ENCODE peak calls at places on chromosomes 11 and 22, in five cellular contexts. One of them, this sample, is unnamed.

GRCh38 chr22:17411213-17411612 is 42.0 kb downstream of the CECR2 start:
- DNase-seq in H1: no peak
- DNase-seq in hepatocyte: no peak
- DNase-seq in IMR-90: no peak
- DNase-seq in naive thymus-derived CD4-positive, alpha-beta T cell: no peak
- DNase-seq in this sample: no peak

GRCh38 chr11:61744609-61745156 is 7.8 kb upstream of the MYRF start:
- DNase-seq in IMR-90: no peak
- DNase-seq in naive thymus-derived CD4-positive, alpha-beta T cell: no peak
- DNase-seq in H1: no peak
- DNase-seq in hepatocyte: no peak
- DNase-seq in this sample: no peak

GRCh38 chr11:7555067-7555699 is 41.4 kb downstream of the PPFIBP2 start:
- DNase-seq in hepatocyte: peak; percentile 37
- DNase-seq in H1: no peak
- DNase-seq in IMR-90: no peak
- DNase-seq in naive thymus-derived CD4-positive, alpha-beta T cell: no peak
- DNase-seq in this sample: peak; percentile 27

GRCh38 chr22:37324340-37325023 is 42.2 kb downstream of the CYTH4 start:
- DNase-seq in hepatocyte: no peak
- DNase-seq in IMR-90: no peak
- DNase-seq in H1: no peak
- DNase-seq in naive thymus-derived CD4-positive, alpha-beta T cell: no peak
- DNase-seq in this sample: no peak

GRCh38 chr11:15818132-15818842 is 538.1 kb downstream of the SOX6 start:
- DNase-seq in H1: no peak
- DNase-seq in naive thymus-derived CD4-positive, alpha-beta T cell: no peak
- DNase-seq in hepatocyte: peak; percentile 20
- DNase-seq in IMR-90: no peak
- DNase-seq in this sample: no peak

GRCh38 chr11:88555018-88555828 is 217.7 kb upstream of the CTSC start:
- DNase-seq in naive thymus-derived CD4-positive, alpha-beta T cell: no peak
- DNase-seq in IMR-90: peak; percentile 99
- DNase-seq in H1: no peak
- DNase-seq in hepatocyte: peak; percentile 51
- DNase-seq in this sample: no peak

GRCh38 chr22:40238425-40239344 is 61.0 kb downstream of the TNRC6B start:
- DNase-seq in IMR-90: peak; percentile 74
- DNase-seq in H1: no peak
- DNase-seq in naive thymus-derived CD4-positive, alpha-beta T cell: no peak
- DNase-seq in hepatocyte: no peak
- DNase-seq in this sample: no peak

GRCh38 chr22:19607198-19608113 is 83.2 kb upstream of the CLDN5 start:
- DNase-seq in IMR-90: peak; percentile 8
- DNase-seq in naive thymus-derived CD4-positive, alpha-beta T cell: peak; percentile 78
- DNase-seq in H1: peak; percentile 55
- DNase-seq in hepatocyte: peak; percentile 63
- DNase-seq in this sample: no peak

GRCh38 chr11:57668467-57668890 is 565 bp downstream of the ZDHHC5 start:
- DNase-seq in IMR-90: no peak
- DNase-seq in hepatocyte: no peak
- DNase-seq in naive thymus-derived CD4-positive, alpha-beta T cell: no peak
- DNase-seq in H1: no peak
- DNase-seq in this sample: no peak

GRCh38 chr11:43548921-43549320 is 131.6 kb upstream of the HSD17B12 start:
- DNase-seq in H1: no peak
- DNase-seq in hepatocyte: no peak
- DNase-seq in naive thymus-derived CD4-positive, alpha-beta T cell: no peak
- DNase-seq in IMR-90: no peak
- DNase-seq in this sample: no peak

GRCh38 chr22:30649430-30650007 is 13.9 kb downstream of the SLC35E4 start:
- DNase-seq in hepatocyte: peak; percentile 76
- DNase-seq in H1: no peak
- DNase-seq in naive thymus-derived CD4-positive, alpha-beta T cell: no peak
- DNase-seq in IMR-90: peak; percentile 88
- DNase-seq in this sample: no peak

GRCh38 chr11:64894070-64894811 is 15.8 kb upstream of the EHD1 start:
- DNase-seq in H1: peak; percentile 98
- DNase-seq in IMR-90: peak; percentile 51
- DNase-seq in hepatocyte: peak; percentile 89
- DNase-seq in naive thymus-derived CD4-positive, alpha-beta T cell: peak; percentile 88
- DNase-seq in this sample: peak; percentile 89

GRCh38 chr22:23067023-23067650 is 3.2 kb upstream of the GNAZ start:
- DNase-seq in IMR-90: no peak
- DNase-seq in H1: peak; percentile 36
- DNase-seq in naive thymus-derived CD4-positive, alpha-beta T cell: no peak
- DNase-seq in hepatocyte: no peak
- DNase-seq in this sample: peak; percentile 4

GRCh38 chr22:42313804-42314581 is 43.5 kb upstream of the TCF20 start:
- DNase-seq in IMR-90: peak; percentile 54
- DNase-seq in H1: peak; percentile 78
- DNase-seq in hepatocyte: peak; percentile 90
- DNase-seq in naive thymus-derived CD4-positive, alpha-beta T cell: peak; percentile 59
- DNase-seq in this sample: peak; percentile 90

GRCh38 chr11:5345831-5346230 is 2.5 kb upstream of the OR51B5 start:
- DNase-seq in H1: no peak
- DNase-seq in naive thymus-derived CD4-positive, alpha-beta T cell: no peak
- DNase-seq in IMR-90: peak; percentile 45
- DNase-seq in hepatocyte: no peak
- DNase-seq in this sample: no peak

GRCh38 chr22:39946571-39947407 is 13.4 kb upstream of the TMA7B start:
- DNase-seq in hepatocyte: no peak
- DNase-seq in naive thymus-derived CD4-positive, alpha-beta T cell: no peak
- DNase-seq in H1: no peak
- DNase-seq in IMR-90: no peak
- DNase-seq in this sample: no peak

GRCh38 chr22:37943471-37944198 is 9.8 kb downstream of the C22orf23 start:
- DNase-seq in naive thymus-derived CD4-positive, alpha-beta T cell: no peak
- DNase-seq in H1: no peak
- DNase-seq in hepatocyte: no peak
- DNase-seq in IMR-90: no peak
- DNase-seq in this sample: no peak

GRCh38 chr22:44634426-44635321 is 67.3 kb upstream of the PRR5 start:
- DNase-seq in naive thymus-derived CD4-positive, alpha-beta T cell: no peak
- DNase-seq in hepatocyte: no peak
- DNase-seq in H1: no peak
- DNase-seq in IMR-90: no peak
- DNase-seq in this sample: no peak

GRCh38 chr11:106840993-106841392 is 177.3 kb downstream of the GUCY1A2 start:
- DNase-seq in naive thymus-derived CD4-positive, alpha-beta T cell: no peak
- DNase-seq in H1: no peak
- DNase-seq in IMR-90: no peak
- DNase-seq in hepatocyte: no peak
- DNase-seq in this sample: no peak

GRCh38 chr11:131274233-131274632 is 96.2 kb upstream of the NTM start:
- DNase-seq in H1: no peak
- DNase-seq in IMR-90: no peak
- DNase-seq in hepatocyte: no peak
- DNase-seq in naive thymus-derived CD4-positive, alpha-beta T cell: no peak
- DNase-seq in this sample: no peak

GRCh38 chr22:19723165-19723989 is at the start of gene GP1BB:
- DNase-seq in naive thymus-derived CD4-positive, alpha-beta T cell: peak; percentile 31
- DNase-seq in hepatocyte: peak; percentile 72
- DNase-seq in IMR-90: no peak
- DNase-seq in H1: peak; percentile 74
- DNase-seq in this sample: no peak

GRCh38 chr11:64633555-64634159 is 42.6 kb downstream of the SLC22A12 start:
- DNase-seq in H1: no peak
- DNase-seq in naive thymus-derived CD4-positive, alpha-beta T cell: no peak
- DNase-seq in IMR-90: no peak
- DNase-seq in hepatocyte: no peak
- DNase-seq in this sample: no peak

DNA sequence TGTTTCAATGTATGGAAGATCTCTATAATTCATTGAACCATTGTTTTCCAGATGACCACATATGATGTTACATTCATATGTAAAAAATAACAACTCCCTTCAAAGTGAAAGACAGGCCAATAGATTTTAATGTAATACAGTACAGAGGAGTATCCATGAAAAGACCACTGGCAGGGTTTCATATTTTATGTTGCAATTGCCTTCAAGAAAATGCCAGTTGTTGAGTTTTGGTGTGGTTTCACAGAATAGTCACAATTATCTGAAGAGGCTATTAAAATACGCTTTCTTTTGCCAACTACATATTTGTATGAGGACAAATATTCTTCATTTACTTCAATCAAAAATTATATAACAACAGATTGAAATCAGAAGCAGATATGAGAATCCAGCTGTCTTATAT is 14.3 kb downstream of the AMOTL1 start:
- DNase-seq in H1: no peak
- DNase-seq in IMR-90: no peak
- DNase-seq in naive thymus-derived CD4-positive, alpha-beta T cell: no peak
- DNase-seq in hepatocyte: no peak
- DNase-seq in this sample: no peak
- H3K4me1 ChIP-seq in H1: peaks cover 9% of the 10 kb centered on the region
- H3K4me1 ChIP-seq in IMR-90: peaks cover 12% of the 10 kb centered on the region
- H3K4me1 ChIP-seq in naive thymus-derived CD4-positive, alpha-beta T cell: no peaks in the 10 kb centered on the region
- H3K4me1 ChIP-seq in hepatocyte: peaks cover 21% of the 10 kb centered on the region
- H3K4me1 ChIP-seq in this sample: peaks cover 11% of the 10 kb centered on the region

DNA sequence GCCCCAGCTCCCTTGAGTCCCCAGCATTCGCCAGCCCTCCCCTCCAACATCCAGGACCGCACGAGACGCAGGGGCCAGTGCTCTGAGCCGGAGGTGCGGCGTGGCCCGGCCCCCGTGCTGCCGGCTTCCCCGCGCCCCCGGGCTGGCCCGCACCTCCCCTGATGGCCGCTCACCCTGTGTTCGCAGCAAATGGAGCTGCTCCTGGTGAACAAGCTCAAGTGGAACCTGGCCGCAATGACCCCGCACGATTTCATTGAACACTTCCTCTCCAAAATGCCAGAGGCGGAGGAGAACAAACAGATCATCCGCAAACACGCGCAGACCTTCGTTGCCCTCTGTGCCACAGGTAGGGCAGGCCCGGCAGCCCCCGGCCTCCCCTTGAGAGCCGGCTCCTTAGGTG is 2.7 kb downstream of the CCND1 start:
- DNase-seq in IMR-90: no peak
- DNase-seq in hepatocyte: no peak
- DNase-seq in naive thymus-derived CD4-positive, alpha-beta T cell: no peak
- DNase-seq in H1: no peak
- DNase-seq in this sample: no peak
- H3K4me3 ChIP-seq in IMR-90: peak overlapping the region; percentile 98
- H3K4me3 ChIP-seq in hepatocyte: no peak overlapping the region
- H3K4me3 ChIP-seq in naive thymus-derived CD4-positive, alpha-beta T cell: no peak overlapping the region
- H3K4me3 ChIP-seq in H1: peak overlapping the region; percentile 97
- H3K4me3 ChIP-seq in this sample: peak overlapping the region; percentile 95

GRCh38 chr11:47177846-47178245 is 1.2 kb upstream of the ARFGAP2 start:
- DNase-seq in H1: no peak
- DNase-seq in naive thymus-derived CD4-positive, alpha-beta T cell: no peak
- DNase-seq in hepatocyte: no peak
- DNase-seq in IMR-90: no peak
- DNase-seq in this sample: no peak

GRCh38 chr11:47177229-47177845 is 658 bp upstream of the ARFGAP2 start:
- DNase-seq in hepatocyte: peak; percentile 83
- DNase-seq in naive thymus-derived CD4-positive, alpha-beta T cell: peak; percentile 85
- DNase-seq in H1: peak; percentile 86
- DNase-seq in IMR-90: peak; percentile 74
- DNase-seq in this sample: peak; percentile 66

GRCh38 chr11:47178305-47178704 is 1.6 kb upstream of the ARFGAP2 start:
- DNase-seq in IMR-90: no peak
- DNase-seq in naive thymus-derived CD4-positive, alpha-beta T cell: no peak
- DNase-seq in H1: no peak
- DNase-seq in hepatocyte: no peak
- DNase-seq in this sample: no peak

GRCh38 chr11:47175746-47176327 is 842 bp downstream of the ARFGAP2 start:
- DNase-seq in naive thymus-derived CD4-positive, alpha-beta T cell: no peak
- DNase-seq in hepatocyte: no peak
- DNase-seq in IMR-90: no peak
- DNase-seq in H1: no peak
- DNase-seq in this sample: no peak

DNA sequence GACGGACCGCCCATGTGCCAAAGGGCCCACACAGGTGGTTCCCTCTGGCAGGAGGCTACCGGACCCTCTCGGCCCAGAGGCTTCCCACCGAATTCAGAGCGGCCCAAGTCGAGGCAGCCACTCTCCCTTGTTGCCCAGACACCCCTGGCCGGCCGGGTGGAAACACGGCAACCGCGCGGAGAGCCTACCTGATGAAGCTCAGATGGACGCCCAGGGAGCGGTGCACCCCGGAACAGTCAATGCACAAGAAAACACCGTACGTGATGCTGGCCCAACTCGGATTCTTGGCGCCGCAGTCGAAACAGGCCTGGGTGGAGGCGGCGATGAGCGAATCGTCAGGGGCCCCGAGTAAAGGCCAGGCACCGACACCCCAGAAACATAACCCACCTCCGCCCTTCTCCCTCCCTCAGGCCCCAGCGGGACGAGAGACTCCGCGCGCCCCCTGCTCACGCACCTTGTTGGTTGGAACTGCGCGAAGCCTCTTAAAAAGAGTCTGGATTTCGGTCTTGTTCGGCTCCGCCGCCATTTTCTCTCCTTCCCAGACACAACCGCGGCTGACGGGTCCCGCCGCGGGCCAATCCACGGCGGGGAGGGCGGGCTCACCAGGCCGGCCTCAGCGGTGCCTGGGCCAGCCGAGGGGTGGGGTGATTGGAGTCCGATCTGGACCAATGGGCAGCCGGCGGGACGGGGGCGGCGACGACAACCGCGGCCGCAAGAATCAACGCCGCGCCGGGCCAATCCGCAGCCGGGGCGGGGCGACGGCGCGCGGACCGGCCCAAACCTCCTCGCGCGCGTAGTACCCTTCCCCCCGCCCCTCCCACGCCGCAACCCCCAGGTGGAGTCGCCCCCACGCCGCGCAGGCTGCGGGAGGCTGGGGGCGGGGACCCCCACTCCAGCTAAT is at the start of gene ARFGAP2:
- DNase-seq in naive thymus-derived CD4-positive, alpha-beta T cell: peak; percentile 96
- DNase-seq in H1: peak; percentile 93
- DNase-seq in hepatocyte: peak; percentile 99
- DNase-seq in IMR-90: peak; percentile 94
- DNase-seq in this sample: peak; percentile 94
- H3K4me1 ChIP-seq in naive thymus-derived CD4-positive, alpha-beta T cell: peaks cover 19% of the 10 kb centered on the region
- H3K4me1 ChIP-seq in H1: no peaks in the 10 kb centered on the region
- H3K4me1 ChIP-seq in hepatocyte: peaks cover 13% of the 10 kb centered on the region
- H3K4me1 ChIP-seq in IMR-90: peaks cover 9% of the 10 kb centered on the region
- H3K4me1 ChIP-seq in this sample: peaks cover 6% of the 10 kb centered on the region

DNA sequence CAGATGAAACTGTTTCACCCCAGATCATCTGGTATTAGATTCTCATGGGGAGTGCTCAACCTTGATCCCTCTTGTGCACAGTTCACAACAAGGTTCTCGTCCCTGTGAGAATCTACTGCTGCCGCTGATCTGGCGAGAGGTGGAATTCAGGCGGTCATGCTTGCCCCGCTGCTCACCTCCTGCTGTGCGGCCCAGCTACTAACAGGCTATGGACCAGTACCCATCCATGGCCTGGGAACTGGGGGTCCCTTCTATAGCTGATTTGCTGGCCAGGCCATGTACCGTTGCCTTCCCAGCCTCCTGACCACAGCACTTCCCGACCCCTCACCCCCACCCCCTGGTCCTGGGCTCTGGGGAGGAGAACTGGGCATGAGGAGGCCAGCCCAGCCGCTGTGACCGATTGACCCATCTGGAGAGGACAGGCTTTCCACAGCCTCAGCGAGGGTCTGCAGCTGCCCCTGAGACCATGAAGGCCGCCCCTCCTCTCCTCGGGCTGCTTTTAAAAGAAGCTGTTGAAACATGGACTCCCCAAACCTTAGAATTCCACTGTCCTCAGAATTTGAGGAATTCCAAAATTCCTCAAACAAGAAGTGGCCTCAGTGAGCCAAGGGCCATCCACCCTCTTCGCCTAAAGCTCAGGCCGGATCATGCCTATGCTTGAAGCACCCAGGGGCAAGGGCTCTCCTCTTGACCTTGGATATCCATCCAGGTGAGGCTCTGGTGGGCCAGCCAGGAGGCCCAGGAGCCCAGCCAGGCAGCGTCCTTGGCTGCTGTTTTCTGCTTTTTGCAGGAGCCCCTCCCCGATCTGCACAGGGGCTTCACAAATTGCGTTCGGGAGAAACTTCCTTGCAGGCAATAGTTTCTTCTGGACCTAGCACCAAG is 2.4 kb downstream of the PHLDA2 start:
- DNase-seq in IMR-90: no peak
- DNase-seq in hepatocyte: no peak
- DNase-seq in naive thymus-derived CD4-positive, alpha-beta T cell: no peak
- DNase-seq in H1: no peak
- DNase-seq in this sample: no peak
- H3K4me3 ChIP-seq in IMR-90: no peak overlapping the region
- H3K4me3 ChIP-seq in hepatocyte: no peak overlapping the region
- H3K4me3 ChIP-seq in naive thymus-derived CD4-positive, alpha-beta T cell: no peak overlapping the region
- H3K4me3 ChIP-seq in H1: no peak overlapping the region
- H3K4me3 ChIP-seq in this sample: no peak overlapping the region